ENCODE peak calls at places on chromosomes 7 and 10, in seven cellular contexts. A is fibroblast of mammary gland, Y is IMR-90, G is right atrium auricular region, L is HepG2, N is AG04450, K is astrocyte of the spinal cord. T is an unnamed sample.

GRCh38 chr10:7119325-7120015 is 291.4 kb downstream of the SFMBT2 start:
- DNase-seq in Y (peak; percentile 35), G (no peak), K (peak; percentile 32), N (no peak), A (peak; percentile 30), L (no peak), T (peak; percentile 32)

GRCh38 chr10:62180677-62181076 is 88.0 kb downstream of the RTKN2 start:
- DNase-seq in K (no peak), Y (no peak), G (no peak), L (no peak), N (no peak), A (no peak), T (no peak)

GRCh38 chr10:133236411-133237240 is 1.0 kb upstream of the VENTX start:
- DNase-seq in N (no peak), Y (no peak), K (no peak), A (no peak), L (no peak), G (no peak), T (peak; percentile 37)

GRCh38 chr7:95527033-95527775 is 41.5 kb downstream of the ASB4 start:
- DNase-seq in G (no peak), N (no peak), A (peak; percentile 64), Y (peak; percentile 44), L (peak; percentile 58), K (peak; percentile 54), T (peak; percentile 73)

GRCh38 chr10:118258285-118258684 is 83.8 kb downstream of the FAM204A start:
- DNase-seq in A (no peak), L (no peak), Y (no peak), G (no peak), N (no peak), K (no peak), T (no peak)

GRCh38 chr7:112864380-112864779 is 74.2 kb upstream of the TMEM168 start:
- DNase-seq in G (no peak), Y (no peak), N (no peak), K (no peak), A (no peak), L (no peak), T (no peak)

GRCh38 chr7:113331155-113331898 is 213.0 kb upstream of the SMIM30 start:
- DNase-seq in K (no peak), L (peak; percentile 3), G (no peak), A (no peak), Y (no peak), N (no peak), T (no peak)

GRCh38 chr7:92682324-92682723 is 92.1 kb upstream of the FAM133B start:
- DNase-seq in L (peak; percentile 41), N (no peak), A (no peak), G (no peak), Y (no peak), K (no peak), T (no peak)

GRCh38 chr7:12638851-12639467 is 48.5 kb upstream of the ARL4A start:
- DNase-seq in G (no peak), L (peak; percentile 43), N (no peak), A (peak; percentile 53), K (peak; percentile 50), Y (peak; percentile 54), T (no peak)

GRCh38 chr7:118872568-118872967 is 648.1 kb downstream of the ANKRD7 start:
- DNase-seq in G (no peak), A (no peak), Y (no peak), K (peak; percentile 16), N (no peak), L (peak; percentile 31), T (no peak)

GRCh38 chr7:40297741-40298311 is 163.0 kb downstream of the SUGCT start:
- DNase-seq in G (no peak), N (no peak), L (no peak), A (peak; percentile 48), K (peak; percentile 64), Y (peak; percentile 38), T (peak; percentile 54)

GRCh38 chr10:86678999-86679792 is 10.9 kb downstream of the LDB3 start:
- DNase-seq in A (no peak), L (no peak), Y (no peak), N (no peak), K (no peak), G (no peak), T (no peak)

GRCh38 chr7:84100866-84101265 is 93.7 kb downstream of the SEMA3A start:
- DNase-seq in K (peak; percentile 40), Y (peak; percentile 69), A (peak; percentile 76), L (no peak), G (no peak), N (no peak), T (peak; percentile 61)

GRCh38 chr10:90742189-90742588 is 115.7 kb downstream of the HTR7 start:
- DNase-seq in Y (peak; percentile 0), N (no peak), K (peak; percentile 41), L (no peak), A (peak; percentile 68), G (no peak), T (peak; percentile 75)

GRCh38 chr10:106285199-106285598 is 879.3 kb downstream of the SORCS1 start:
- DNase-seq in L (no peak), N (no peak), A (no peak), K (no peak), G (no peak), Y (peak; percentile 8), T (peak; percentile 9)

GRCh38 chr10:74223755-74224530 is 72.9 kb downstream of the ADK start:
- DNase-seq in L (no peak), G (no peak), N (no peak), Y (peak; percentile 58), A (peak; percentile 62), K (peak; percentile 72), T (peak; percentile 76)

GRCh38 chr7:149500910-149501309 is 3.3 kb upstream of the ZNF746 start:
- DNase-seq in L (no peak), K (no peak), A (no peak), G (no peak), Y (no peak), N (no peak), T (no peak)

GRCh38 chr7:1872191-1873069 is 202.4 kb downstream of the ELFN1 start:
- DNase-seq in K (no peak), L (peak; percentile 16), N (no peak), Y (no peak), G (no peak), A (no peak), T (no peak)

GRCh38 chr10:112389147-112389822 is 15.4 kb downstream of the ACSL5 start:
- DNase-seq in K (peak; percentile 35), N (no peak), G (peak; percentile 65), A (peak; percentile 54), L (peak; percentile 85), Y (peak; percentile 77), T (peak; percentile 48)

GRCh38 chr10:92087750-92088395 is 164.3 kb downstream of the BTAF1 start:
- DNase-seq in Y (peak; percentile 82), K (peak; percentile 85), L (peak; percentile 90), G (peak; percentile 76), A (peak; percentile 82), N (peak; percentile 57), T (peak; percentile 59)

GRCh38 chr10:121462955-121463354 is 135.3 kb downstream of the FGFR2 start:
- DNase-seq in L (no peak), N (no peak), G (no peak), Y (no peak), K (no peak), A (no peak), T (no peak)

GRCh38 chr7:32415936-32416335 is 74.2 kb downstream of the LSM5 start:
- DNase-seq in Y (no peak), L (no peak), N (no peak), A (no peak), G (no peak), K (no peak), T (no peak)

GRCh38 chr10:132540456-132540855 is 2.9 kb downstream of the INPP5A start:
- DNase-seq in G (peak; percentile 71), N (no peak), L (no peak), A (peak; percentile 39), K (peak; percentile 50), Y (peak; percentile 29), T (peak; percentile 80)

GRCh38 chr10:129568562-129569344 is 101.7 kb downstream of the MGMT start:
- DNase-seq in L (no peak), K (no peak), N (no peak), Y (no peak), A (no peak), G (peak; percentile 43), T (no peak)

GRCh38 chr7:26603631-26604030 is 260.8 kb downstream of the SKAP2 start:
- DNase-seq in Y (no peak), L (no peak), N (no peak), A (peak; percentile 52), G (no peak), K (peak; percentile 51), T (no peak)

DNA sequence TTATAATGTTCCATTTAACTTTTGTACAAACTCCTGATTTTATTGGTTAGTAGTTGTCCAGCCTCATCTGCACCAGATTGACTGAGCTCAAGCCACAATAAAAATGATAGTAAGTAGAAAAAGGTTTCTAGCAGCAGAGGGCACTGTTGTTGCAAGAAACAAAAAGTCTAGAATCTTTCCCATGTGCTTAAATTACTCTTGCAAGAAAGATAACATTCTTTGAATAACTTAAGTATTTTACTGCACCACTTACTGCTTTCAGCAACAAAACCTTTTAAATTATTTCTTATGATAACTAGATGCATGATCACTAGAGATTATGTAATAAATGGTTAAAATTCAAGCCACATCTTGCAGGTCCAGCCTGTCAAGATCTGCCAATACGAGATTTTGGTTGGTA is 27.0 kb downstream of the LMOD2 start:
- DNase-seq in L (peak; percentile 52), A (peak; percentile 69), N (peak; percentile 38), K (peak; percentile 78), Y (peak; percentile 77), G (no peak), T (peak; percentile 24)
- TF ChIP-seq CTCF in L (peak; percentile 62), A (peak; percentile 50), N (peak; percentile 61), K (peak; percentile 54), Y (peak; percentile 68), G (peak; percentile 70), T (peak; percentile 52)

GRCh38 chr7:155545348-155545747 is 1.0 kb downstream of the CNPY1 start:
- DNase-seq in L (no peak), A (no peak), N (no peak), Y (no peak), G (no peak), K (no peak), T (no peak)
- TF ChIP-seq CTCF in L (no peak), A (no peak), N (no peak), Y (peak; percentile 6), G (no peak), K (no peak), T (no peak)

DNA sequence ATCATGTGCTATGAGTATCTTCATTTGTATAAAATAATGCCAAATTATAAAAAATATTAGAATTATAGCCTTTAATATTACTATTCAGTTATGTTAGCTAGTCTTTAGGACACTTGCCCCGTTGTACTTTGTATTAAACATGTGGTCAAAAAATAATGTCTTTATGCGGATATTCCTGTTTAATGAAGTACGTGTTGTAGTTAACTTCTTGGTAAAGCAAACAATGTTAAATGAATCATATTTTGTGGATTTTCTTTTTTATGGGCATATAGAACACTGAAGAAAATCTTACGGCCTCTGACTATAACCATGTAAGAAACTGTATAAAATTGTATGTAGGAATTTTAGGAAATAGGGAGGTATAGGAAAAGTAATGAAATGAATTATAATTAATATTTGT is 14.3 kb downstream of the GLCCI1 start:
- DNase-seq in Y (no peak), K (no peak), A (no peak), L (no peak), G (no peak), N (no peak), T (no peak)
- TF ChIP-seq CTCF in Y (no peak), K (no peak), A (no peak), L (no peak), G (no peak), N (no peak), T (no peak)

DNA sequence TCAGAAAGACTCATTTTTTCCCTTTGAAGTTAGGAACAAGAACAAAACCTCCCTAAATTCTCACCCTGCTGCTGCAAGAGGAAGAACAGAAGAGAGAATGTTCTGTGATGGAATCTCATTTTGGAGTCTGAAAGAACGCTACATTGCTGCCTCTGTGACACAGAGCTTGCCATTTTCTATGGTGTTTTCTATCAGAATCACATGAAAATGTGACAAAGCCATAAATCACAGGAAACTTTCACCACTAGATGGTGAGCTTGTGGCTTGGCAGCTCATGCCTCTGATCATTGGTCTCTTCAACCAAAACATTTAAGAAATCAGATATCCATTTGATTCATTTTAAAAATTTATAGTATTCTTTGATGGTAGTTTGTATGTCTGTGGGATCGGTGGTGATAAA is 82.9 kb downstream of the CADPS2 start:
- DNase-seq in N (no peak), K (peak; percentile 15), A (peak; percentile 32), Y (no peak), G (no peak), L (peak; percentile 36), T (no peak)
- TF ChIP-seq CTCF in N (no peak), K (peak; percentile 39), A (peak; percentile 15), Y (no peak), G (peak; percentile 65), L (peak; percentile 71), T (no peak)

T was measured in foreskin fibroblast.